ENCODE peak calls at places on chromosomes 6 and 20, in four cellular contexts. Q is transverse colon, V is endothelial cell of umbilical vein, N is H1. T is an unnamed sample.

GRCh38 chr6:14092861-14093789 is 24.4 kb upstream of the CD83 start:
- DNase-seq in Q (no peak), V (no peak), N (no peak), T (no peak)

GRCh38 chr6:30730611-30731435 is 10.7 kb downstream of the TUBB start:
- DNase-seq in Q (peak; percentile 92), V (peak; percentile 83), N (no peak), T (no peak)

GRCh38 chr6:78666764-78667163 is 200.6 kb upstream of the IRAK1BP1 start:
- DNase-seq in Q (no peak), V (no peak), N (no peak), T (no peak)

GRCh38 chr20:33983371-33983770 is 10.3 kb upstream of the RALY start:
- DNase-seq in Q (no peak), V (no peak), N (no peak), T (no peak)

GRCh38 chr20:60782959-60783625 is 469.0 kb upstream of the CDH4 start:
- DNase-seq in Q (no peak), V (no peak), N (no peak), T (no peak)

GRCh38 chr20:46021361-46022359 is 7.4 kb upstream of the SLC12A5 start:
- DNase-seq in Q (peak; percentile 46), V (peak; percentile 38), N (peak; percentile 94), T (no peak)

GRCh38 chr20:20552076-20552475 is 160.4 kb downstream of the RALGAPA2 start:
- DNase-seq in Q (no peak), V (no peak), N (no peak), T (no peak)

GRCh38 chr6:84220809-84221409 is 6.5 kb downstream of the CEP162 start:
- DNase-seq in Q (no peak), V (peak; percentile 55), N (no peak), T (no peak)

GRCh38 chr20:20214757-20215275 is 153.1 kb upstream of the INSM1 start:
- DNase-seq in Q (no peak), V (no peak), N (no peak), T (no peak)

GRCh38 chr20:37556538-37556937 is 28.9 kb upstream of the BLCAP start:
- DNase-seq in Q (no peak), V (no peak), N (no peak), T (no peak)

GRCh38 chr20:16393836-16394235 is 179.4 kb downstream of the KIF16B start:
- DNase-seq in Q (no peak), V (no peak), N (no peak), T (no peak)

GRCh38 chr20:5095454-5095853 is 24.3 kb downstream of the PCNA start:
- DNase-seq in Q (no peak), V (no peak), N (no peak), T (no peak)

GRCh38 chr6:117861545-117861944 is 45.5 kb upstream of the SLC35F1 start:
- DNase-seq in Q (no peak), V (no peak), N (no peak), T (no peak)

GRCh38 chr6:41732601-41733348 is 2.6 kb downstream of the TFEB start:
- DNase-seq in Q (peak; percentile 70), V (no peak), N (no peak), T (no peak)

GRCh38 chr6:164741938-164742451 is 567.4 kb downstream of the C6orf118 start:
- DNase-seq in Q (no peak), V (no peak), N (no peak), T (no peak)

GRCh38 chr6:31794294-31794865 is 1.2 kb downstream of the VARS1 start:
- DNase-seq in Q (no peak), V (peak; percentile 35), N (no peak), T (no peak)

GRCh38 chr6:51349866-51350265 is 531.2 kb downstream of the TFAP2B start:
- DNase-seq in Q (peak; percentile 8), V (no peak), N (no peak), T (no peak)

GRCh38 chr20:64074963-64075362 is 4.4 kb downstream of the RGS19 start:
- DNase-seq in Q (no peak), V (no peak), N (no peak), T (no peak)

GRCh38 chr6:135219346-135219745 is 38.2 kb downstream of the MYB start:
- DNase-seq in Q (no peak), V (no peak), N (no peak), T (no peak)

GRCh38 chr6:38713812-38714211 is 1.3 kb upstream of the DNAH8 start:
- DNase-seq in Q (peak; percentile 34), V (peak; percentile 43), N (no peak), T (no peak)

GRCh38 chr6:32255212-32256153 is 31.6 kb upstream of the NOTCH4 start:
- DNase-seq in Q (peak; percentile 55), V (peak; percentile 91), N (peak; percentile 62), T (peak; percentile 63)

GRCh38 chr20:4573564-4574355 is 147.9 kb upstream of the PRND start:
- DNase-seq in Q (no peak), V (no peak), N (no peak), T (peak; percentile 82)

GRCh38 chr20:9609892-9610502 is 95.6 kb downstream of the LAMP5 start:
- DNase-seq in Q (peak; percentile 71), V (peak; percentile 82), N (peak; percentile 31), T (peak; percentile 39)

GRCh38 chr20:46230811-46231282 is 77.5 kb downstream of the CDH22 start:
- DNase-seq in Q (no peak), V (peak; percentile 21), N (no peak), T (no peak)

GRCh38 chr6:99119109-99120031 is 171.6 kb upstream of the FBXL4 start:
- DNase-seq in Q (no peak), V (peak; percentile 54), N (no peak), T (peak; percentile 18)

GRCh38 chr6:141539617-141540016 is 593.1 kb upstream of the GJE1 start:
- DNase-seq in Q (no peak), V (no peak), N (no peak), T (no peak)

DNA sequence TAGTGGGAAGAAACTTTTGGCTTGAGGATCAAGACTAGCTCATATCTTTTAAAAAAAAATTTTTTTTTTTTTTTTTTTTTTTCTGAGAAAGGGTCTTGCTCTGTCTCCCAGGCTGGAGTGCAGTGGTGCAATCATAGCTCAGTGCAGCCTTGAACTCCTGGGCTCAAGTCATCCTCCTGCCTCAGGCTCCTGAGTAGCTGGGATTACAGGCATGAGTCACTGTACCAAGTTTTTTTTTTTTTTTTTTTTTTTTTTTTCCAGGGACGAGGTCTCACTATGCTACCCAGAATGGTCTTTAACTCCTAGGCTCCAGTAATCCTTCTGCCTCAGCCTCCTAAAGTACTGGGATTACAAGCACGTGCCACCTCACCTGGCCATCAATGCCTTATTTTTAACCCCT is 27.9 kb downstream of the GCLC start:
- DNase-seq in Q (no peak), V (no peak), N (no peak), T (no peak)
- H3K27ac ChIP-seq in Q (no peak overlapping the region), V (no peak overlapping the region), N (no peak overlapping the region), T (no peak overlapping the region)

DNA sequence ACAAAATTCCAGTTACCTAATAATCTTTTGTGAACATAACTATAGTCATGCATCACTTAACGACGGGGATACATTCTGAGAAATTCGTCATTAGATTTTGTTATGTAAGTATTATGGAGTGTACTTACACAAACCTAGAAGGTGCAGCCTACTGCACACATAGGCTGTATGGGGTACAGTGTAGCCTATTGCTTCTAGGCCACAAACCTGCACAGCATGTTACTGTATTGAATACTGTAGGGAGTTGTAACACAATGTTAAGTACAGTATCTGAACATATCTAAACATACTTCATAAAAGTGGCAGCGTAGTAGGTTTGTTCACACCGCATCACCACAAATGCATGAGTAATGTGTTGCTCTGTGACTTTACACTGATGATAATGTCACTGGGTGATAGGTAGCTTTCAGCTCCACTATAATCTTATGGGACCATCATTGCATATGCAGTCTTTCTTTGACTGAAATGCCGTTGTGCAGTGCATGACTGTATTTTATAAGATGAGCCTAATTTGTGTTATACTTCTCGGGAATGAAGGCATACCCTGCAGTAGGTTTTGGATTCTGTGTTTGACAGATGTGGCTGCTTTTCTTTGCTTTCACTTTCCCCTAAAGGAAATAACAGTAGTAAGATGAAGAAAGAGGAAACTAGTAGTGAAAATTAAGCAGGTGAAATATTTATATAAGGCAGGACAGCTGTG is 365.6 kb downstream of the FARS2 start:
- DNase-seq in Q (no peak), V (no peak), N (no peak), T (no peak)
- TF ChIP-seq POLR2AphosphoS5 in Q (no peak), V (no peak), N (no peak), T (no peak)

DNA sequence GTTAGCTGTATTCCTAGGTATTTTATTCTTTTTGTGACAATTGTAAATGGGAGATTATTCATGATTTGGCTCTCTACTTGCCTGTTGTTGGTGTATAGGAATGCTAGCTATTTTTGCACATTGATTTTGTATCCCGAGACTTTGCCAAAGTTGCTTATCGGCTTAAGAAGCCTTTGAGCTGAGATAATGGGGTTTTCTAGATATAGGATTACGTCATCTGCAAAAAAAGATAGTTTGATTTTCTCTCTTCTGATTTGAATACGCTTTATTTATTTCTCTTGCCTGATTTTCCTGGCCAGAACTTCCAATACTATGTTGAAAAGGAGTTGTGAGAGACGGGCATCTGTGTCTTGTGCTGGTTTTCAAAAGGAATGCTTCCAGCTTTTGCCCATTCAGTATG is 163.2 kb upstream of the UST start:
- DNase-seq in Q (no peak), V (no peak), N (no peak), T (no peak)
- H3K9me3 ChIP-seq in Q (peaks cover 4% of the 10 kb centered on the region), V (no peaks in the 10 kb centered on the region), N (peaks cover 13% of the 10 kb centered on the region), T (no peaks in the 10 kb centered on the region)

GRCh38 chr20:51444472-51444871 is 98.0 kb downstream of the NFATC2 start:
- DNase-seq in Q (no peak), V (no peak), N (no peak), T (no peak)

GRCh38 chr20:51444922-51445438 is 97.5 kb downstream of the NFATC2 start:
- DNase-seq in Q (no peak), V (no peak), N (no peak), T (no peak)

GRCh38 chr20:51446230-51446629 is 96.3 kb downstream of the NFATC2 start:
- DNase-seq in Q (no peak), V (no peak), N (no peak), T (no peak)

GRCh38 chr20:51446656-51447055 is 95.9 kb downstream of the NFATC2 start:
- DNase-seq in Q (peak; percentile 36), V (peak; percentile 92), N (no peak), T (peak; percentile 41)

DNA sequence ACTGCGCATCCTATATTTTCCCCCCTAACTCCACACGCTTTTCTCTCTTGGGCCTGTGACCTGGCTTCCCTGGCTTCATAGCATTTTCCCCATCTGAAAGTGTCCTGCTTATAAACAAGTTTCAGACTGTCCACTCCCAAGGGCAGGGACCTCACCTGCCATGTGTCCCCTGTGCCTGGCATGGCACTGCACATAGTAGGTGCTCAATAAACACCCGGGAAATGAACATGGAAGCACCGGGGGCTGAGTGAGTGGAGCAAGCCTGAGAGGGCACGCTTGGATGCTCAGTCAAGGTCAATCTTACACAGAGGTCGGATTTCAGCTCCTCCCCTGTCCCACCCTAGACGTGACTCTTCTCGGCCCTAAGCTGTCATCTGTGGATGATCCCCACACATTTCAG is 96.9 kb downstream of the NFATC2 start:
- DNase-seq in Q (no peak), V (no peak), N (no peak), T (no peak)
- H3K27ac ChIP-seq in Q (no peak overlapping the region), V (no peak overlapping the region), N (no peak overlapping the region), T (peak overlapping the region; percentile 87)

GRCh38 chr6:123655520-123656306 is 19.0 kb upstream of the TRDN start:
- DNase-seq in Q (no peak), V (peak; percentile 43), N (no peak), T (no peak)
- TF ChIP-seq POLR2AphosphoS5 in Q (no peak), V (no peak), N (no peak), T (no peak)

T was measured in Panc1.